ENCODE peak calls at places on chromosomes 3 and 15, in six cellular contexts. J is PC-3; X is astrocyte of the spinal cord; V is GM12865; P is CD8-positive, alpha-beta T cell; U is GM12864. K is an unnamed sample.

GRCh38 chr15:49085696-49086459 is 39.6 kb upstream of the SECISBP2L start:
- DNase-seq in P (no peak), X (no peak), J (no peak), V (no peak), U (no peak), K (no peak)

GRCh38 chr3:139104062-139104461 is 59.4 kb upstream of the PRR23C start:
- DNase-seq in V (no peak), U (no peak), P (peak), J (no peak), X (no peak), K (no peak)

GRCh38 chr15:63244976-63245645 is 32.3 kb upstream of the APH1B start:
- DNase-seq in U (no peak), X (no peak), P (no peak), V (peak), J (no peak), K (no peak)

GRCh38 chr15:85869124-85869523 is 74.4 kb upstream of the KLHL25 start:
- DNase-seq in U (no peak), X (no peak), J (no peak), V (peak), P (no peak), K (no peak)

GRCh38 chr3:196537319-196537984 is 22.3 kb upstream of the SMCO1 start:
- DNase-seq in J (peak), U (no peak), P (peak), V (peak), X (no peak), K (peak)

GRCh38 chr15:57312323-57313133 is 63.8 kb upstream of the CGNL1 start:
- DNase-seq in P (no peak), V (no peak), U (no peak), J (no peak), X (no peak), K (no peak)

GRCh38 chr3:172317984-172318383 is 130.3 kb downstream of the GHSR start:
- DNase-seq in J (peak), V (peak), P (no peak), X (peak), U (no peak), K (peak)

GRCh38 chr3:77254967-77255831 is 215.3 kb downstream of the ROBO2 start:
- DNase-seq in P (no peak), V (peak), X (peak), U (no peak), J (peak), K (peak)

GRCh38 chr3:43017038-43017437 is 37.9 kb downstream of the GASK1A start:
- DNase-seq in X (no peak), V (no peak), U (no peak), J (no peak), P (peak), K (no peak)

GRCh38 chr3:18725668-18726407 is 300.7 kb upstream of the SATB1 start:
- DNase-seq in J (no peak), U (no peak), X (no peak), P (peak), V (no peak), K (no peak)

GRCh38 chr15:63708141-63708772 is 111.1 kb downstream of the FBXL22 start:
- DNase-seq in V (no peak), J (no peak), P (no peak), X (peak), U (no peak), K (no peak)

GRCh38 chr3:55341502-55342031 is 145.5 kb downstream of the WNT5A start:
- DNase-seq in U (no peak), V (no peak), P (no peak), X (peak), J (no peak), K (no peak)

GRCh38 chr3:71511037-71511436 is 72.5 kb downstream of the FOXP1 start:
- DNase-seq in J (no peak), U (no peak), V (no peak), P (no peak), X (peak), K (no peak)

GRCh38 chr3:127597020-127597771 is 1.0 kb upstream of the MCM2 start:
- DNase-seq in V (peak), U (no peak), J (no peak), X (no peak), P (no peak), K (no peak)

GRCh38 chr3:6273878-6274277 is 587.0 kb upstream of the GRM7 start:
- DNase-seq in V (peak), J (no peak), U (no peak), X (no peak), P (no peak), K (no peak)

GRCh38 chr3:43638594-43639447 is 17.0 kb upstream of the ANO10 start:
- DNase-seq in P (no peak), U (no peak), J (peak), X (no peak), V (peak), K (peak)

GRCh38 chr3:144142151-144142855 is 170.7 kb downstream of the DIPK2A start:
- DNase-seq in U (no peak), J (no peak), V (peak), X (peak), P (no peak), K (no peak)

GRCh38 chr3:18007980-18008379 is 265.5 kb upstream of the TBC1D5 start:
- DNase-seq in J (no peak), V (no peak), U (no peak), X (peak), P (no peak), K (no peak)

GRCh38 chr3:124078978-124079911 is 87.3 kb upstream of the ROPN1 start:
- DNase-seq in U (no peak), V (peak), X (peak), J (peak), P (no peak), K (peak)

GRCh38 chr3:50479523-50479922 is 23.9 kb downstream of the CACNA2D2 start:
- DNase-seq in U (no peak), V (no peak), X (no peak), J (no peak), P (no peak), K (no peak)

GRCh38 chr15:92014461-92015030 is 161.0 kb downstream of the SLCO3A1 start:
- DNase-seq in X (no peak), V (no peak), J (no peak), P (no peak), U (no peak), K (no peak)

DNA sequence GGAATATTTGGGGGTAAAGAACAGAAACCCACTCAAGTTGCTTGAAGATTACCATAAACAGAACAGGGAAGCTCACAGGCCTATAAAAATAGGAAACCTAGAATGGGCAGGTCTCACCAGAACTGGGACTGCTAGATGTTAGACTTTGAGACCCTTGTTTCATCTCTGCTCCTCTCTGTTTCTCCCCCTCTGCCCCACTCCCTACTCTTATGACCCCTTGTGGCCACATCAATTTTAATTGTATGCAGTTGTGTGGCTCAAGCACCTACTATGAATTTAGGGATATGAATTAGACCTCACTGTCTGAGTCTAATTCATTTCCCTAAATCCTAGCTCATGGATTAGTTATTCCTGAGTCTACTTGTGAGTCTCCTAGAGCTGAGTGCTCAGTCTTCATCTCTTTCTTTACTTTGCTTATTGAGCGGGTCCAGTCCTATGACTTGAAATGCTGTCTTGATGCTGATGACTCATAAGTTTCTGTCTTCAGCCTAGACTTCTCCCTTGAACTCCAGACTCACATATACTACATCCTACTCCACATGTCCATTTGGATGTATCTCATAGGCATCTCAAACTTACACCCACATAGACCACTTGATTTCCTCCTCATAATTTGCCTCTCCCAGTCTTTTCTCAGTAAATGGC is 78.7 kb downstream of the ITPR1 start:
- DNase-seq in J (peak), P (no peak), X (no peak), V (peak), U (no peak), K (no peak)
- TF ChIP-seq CTCF in J (peak), P (no peak), X (no peak), V (peak), U (peak), K (no peak)

GRCh38 chr15:70097337-70098169 is at the start of gene TLE3:
- DNase-seq in P (peak), X (peak), J (peak), V (peak), U (peak), K (peak)
- TF ChIP-seq CTCF in P (peak), X (peak), J (peak), V (no peak), U (peak), K (no peak)

GRCh38 chr3:20078194-20078709 is 38.0 kb downstream of the KAT2B start:
- DNase-seq in X (no peak), U (no peak), P (no peak), V (no peak), J (no peak), K (no peak)

GRCh38 chr3:20080956-20081554 is 40.8 kb downstream of the KAT2B start:
- DNase-seq in P (no peak), X (no peak), V (peak), U (no peak), J (peak), K (peak)

GRCh38 chr3:20083253-20083652 is 43.0 kb downstream of the KAT2B start:
- DNase-seq in U (no peak), V (no peak), J (no peak), X (no peak), P (no peak), K (no peak)

GRCh38 chr3:20079621-20080020 is 39.4 kb downstream of the KAT2B start:
- DNase-seq in P (no peak), J (no peak), X (no peak), U (no peak), V (no peak), K (no peak)

GRCh38 chr3:20083953-20084352 is 43.7 kb downstream of the KAT2B start:
- DNase-seq in X (no peak), V (no peak), U (no peak), P (no peak), J (no peak), K (no peak)
- TF ChIP-seq CTCF in X (no peak), V (no peak), U (no peak), P (no peak), J (no peak), K (no peak)

GRCh38 chr3:100018806-100019205 is 95.5 kb downstream of the FILIP1L start:
- DNase-seq in X (no peak), J (no peak), U (no peak), V (no peak), P (no peak), K (no peak)
- TF ChIP-seq CTCF in X (no peak), J (no peak), U (no peak), V (no peak), P (no peak), K (no peak)

DNA sequence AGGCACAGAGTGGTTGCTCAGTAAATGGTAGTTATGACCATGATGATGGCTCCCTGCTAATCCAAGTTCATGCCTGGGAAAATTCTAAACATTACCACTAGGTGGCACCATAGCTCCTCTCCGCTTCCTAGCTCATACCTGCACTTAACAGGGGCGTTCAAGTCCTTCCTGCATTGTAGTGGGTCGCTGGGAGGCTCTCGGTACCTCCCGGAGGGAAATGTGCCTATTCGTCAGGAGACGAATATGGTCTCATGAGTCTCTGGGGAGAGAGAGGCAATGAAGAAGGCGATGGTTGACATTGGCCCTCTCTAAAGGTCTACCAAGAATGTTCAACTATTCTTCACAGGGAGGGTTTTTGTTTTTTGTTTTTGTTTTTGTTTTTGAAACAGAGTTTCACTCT is 10.9 kb downstream of the MESP1 start:
- DNase-seq in J (peak), U (peak), X (peak), P (peak), V (peak), K (peak)
- TF ChIP-seq CTCF in J (peak), U (peak), X (peak), P (peak), V (peak), K (peak)

GRCh38 chr3:141845407-141846049 is 30.9 kb upstream of the ATP1B3 start:
- DNase-seq in P (peak), J (no peak), X (no peak), U (no peak), V (peak), K (no peak)
- TF ChIP-seq CTCF in P (no peak), J (no peak), X (no peak), U (peak), V (no peak), K (no peak)

DNA sequence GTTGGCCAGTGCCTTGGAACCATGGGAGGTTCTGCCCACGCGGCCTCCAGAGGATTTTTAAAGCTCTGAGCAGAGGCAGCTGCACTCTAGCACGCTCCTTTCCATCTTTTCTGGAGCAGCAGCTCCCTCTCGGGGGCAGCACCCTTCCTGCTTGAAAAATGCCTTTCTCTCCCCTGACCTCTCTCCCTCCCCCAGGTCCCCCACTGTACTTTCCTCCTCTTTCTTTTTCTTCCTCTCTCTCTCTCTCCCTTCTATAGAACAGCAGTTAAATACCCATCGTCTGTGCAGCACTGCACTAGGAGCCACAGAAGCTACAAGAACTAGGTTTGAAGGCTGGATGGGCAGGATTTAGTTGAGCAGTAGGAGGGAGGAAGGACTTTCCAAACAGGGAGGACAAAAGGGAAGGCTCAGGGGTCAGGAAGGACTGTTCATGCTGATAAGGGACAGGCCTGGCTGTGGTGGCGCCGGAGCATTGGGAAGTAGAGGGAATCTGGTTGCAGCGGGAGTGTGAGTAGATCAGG is 4.4 kb downstream of the ALPK3 start:
- DNase-seq in P (no peak), U (no peak), J (no peak), X (no peak), V (no peak), K (no peak)
- TF ChIP-seq CTCF in P (no peak), U (peak), J (no peak), X (peak), V (no peak), K (no peak)

K was measured in GM20000.